ENCODE peak calls at places on chromosomes 13 and 19, in nine cellular contexts. M is GM23338; N is thyroid gland; S is CD4-positive, alpha-beta memory T cell; V is Caco-2; L is tibial nerve; Z is sigmoid colon; X is IMR-90; Q is thoracic aorta. K is an unnamed sample.
A peak's percentile ranks its signal among the peaks of the same experiment; 100 is the strongest.

GRCh38 chr19:40191836-40192646 is 815 bp downstream of the MAP3K10 start:
- DNase-seq in M (peak; percentile 85), N (peak; percentile 24), S (peak; percentile 4), V (no peak), L (no peak), Z (peak; percentile 70), X (peak; percentile 19), Q (no peak), K (no peak)

GRCh38 chr19:49933643-49934042 is 4.3 kb upstream of the NUP62 start:
- DNase-seq in M (no peak), N (no peak), S (no peak), V (no peak), L (no peak), Z (no peak), X (no peak), Q (no peak), K (no peak)

GRCh38 chr19:2720777-2721569 is at the start of gene DIRAS1:
- DNase-seq in M (peak; percentile 60), N (no peak), S (no peak), V (no peak), L (no peak), Z (peak; percentile 51), X (no peak), Q (no peak), K (no peak)

GRCh38 chr13:59846845-59847620 is 316.7 kb downstream of the DIAPH3 start:
- DNase-seq in M (peak; percentile 34), N (no peak), S (no peak), V (peak; percentile 43), L (no peak), Z (no peak), X (no peak), Q (no peak), K (no peak)

GRCh38 chr13:98189841-98190505 is 12.9 kb upstream of the RNF113B start:
- DNase-seq in M (no peak), N (peak; percentile 86), S (no peak), V (no peak), L (no peak), Z (no peak), X (no peak), Q (no peak), K (no peak)

GRCh38 chr19:45442927-45443461 is 19.3 kb upstream of the ERCC1 start:
- DNase-seq in M (peak; percentile 69), N (no peak), S (peak; percentile 51), V (peak; percentile 55), L (peak; percentile 66), Z (peak; percentile 80), X (peak; percentile 59), Q (no peak), K (peak; percentile 58)

GRCh38 chr19:435056-435706 is 25.7 kb downstream of the SHC2 start:
- DNase-seq in M (no peak), N (no peak), S (no peak), V (no peak), L (no peak), Z (no peak), X (no peak), Q (no peak), K (no peak)

GRCh38 chr13:105914637-105915036 is 620.8 kb downstream of the EFNB2 start:
- DNase-seq in M (no peak), N (no peak), S (no peak), V (no peak), L (no peak), Z (no peak), X (peak; percentile 95), Q (no peak), K (no peak)

GRCh38 chr13:32284927-32285632 is 30.1 kb downstream of the ZAR1L start:
- DNase-seq in M (no peak), N (peak; percentile 76), S (no peak), V (no peak), L (peak; percentile 43), Z (no peak), X (peak; percentile 82), Q (no peak), K (peak; percentile 37)

GRCh38 chr19:42412223-42412622 is 15.0 kb downstream of the LIPE start:
- DNase-seq in M (peak; percentile 48), N (no peak), S (no peak), V (no peak), L (no peak), Z (no peak), X (no peak), Q (no peak), K (no peak)

GRCh38 chr19:12668937-12669271 is 2.3 kb downstream of the WDR83 start:
- DNase-seq in M (peak; percentile 74), N (peak; percentile 56), S (peak; percentile 74), V (peak; percentile 71), L (peak; percentile 70), Z (peak; percentile 84), X (peak; percentile 65), Q (no peak), K (peak; percentile 46)

GRCh38 chr19:43674630-43674982 is 4.6 kb upstream of the PLAUR start:
- DNase-seq in M (no peak), N (no peak), S (no peak), V (no peak), L (no peak), Z (no peak), X (peak; percentile 49), Q (no peak), K (no peak)

GRCh38 chr13:102680842-102681725 is 13.8 kb downstream of the METTL21C start:
- DNase-seq in M (no peak), N (no peak), S (peak; percentile 36), V (no peak), L (no peak), Z (no peak), X (peak; percentile 30), Q (no peak), K (no peak)

GRCh38 chr19:10390652-10391286 is 10.4 kb upstream of the TYK2 start:
- DNase-seq in M (peak; percentile 92), N (peak; percentile 71), S (peak; percentile 61), V (peak; percentile 75), L (peak; percentile 85), Z (peak; percentile 83), X (peak; percentile 71), Q (no peak), K (peak; percentile 77)

GRCh38 chr13:102035969-102036368 is 365.9 kb downstream of the FGF14 start:
- DNase-seq in M (no peak), N (no peak), S (no peak), V (no peak), L (no peak), Z (no peak), X (no peak), Q (no peak), K (no peak)

GRCh38 chr19:58181902-58182576 is 822 bp upstream of the ZNF274 start:
- DNase-seq in M (peak; percentile 82), N (peak; percentile 49), S (peak; percentile 49), V (peak; percentile 69), L (peak; percentile 21), Z (no peak), X (no peak), Q (no peak), K (peak; percentile 30)

GRCh38 chr13:50731400-50731799 is 112.1 kb downstream of the DLEU7 start:
- DNase-seq in M (no peak), N (peak; percentile 17), S (no peak), V (no peak), L (no peak), Z (no peak), X (peak; percentile 54), Q (no peak), K (no peak)

GRCh38 chr19:11446652-11447301 is 11.3 kb downstream of the PRKCSH start:
- DNase-seq in M (peak; percentile 79), N (peak; percentile 42), S (peak; percentile 33), V (no peak), L (peak; percentile 49), Z (peak; percentile 78), X (no peak), Q (no peak), K (peak; percentile 61)
- H3K36me3 ChIP-seq in M (peaks cover 6% of the 10 kb centered on the region), N (peaks cover 73% of the 10 kb centered on the region), S (peaks cover 29% of the 10 kb centered on the region), V (peaks cover 2% of the 10 kb centered on the region), L (no peaks in the 10 kb centered on the region), Z (peaks cover 62% of the 10 kb centered on the region), X (peaks cover 59% of the 10 kb centered on the region), Q (peaks cover 49% of the 10 kb centered on the region), K (peaks cover 67% of the 10 kb centered on the region)

GRCh38 chr19:4015705-4016402 is 8.3 kb downstream of the PIAS4 start:
- DNase-seq in M (no peak), N (no peak), S (no peak), V (peak; percentile 53), L (no peak), Z (peak; percentile 82), X (no peak), Q (no peak), K (no peak)
- H3K4me3 ChIP-seq in M (no peak overlapping the region), N (no peak overlapping the region), S (no peak overlapping the region), V (no peak overlapping the region), L (peak overlapping the region; percentile 32), Z (peak overlapping the region; percentile 32), X (no peak overlapping the region), Q (peak overlapping the region; percentile 50), K (no peak overlapping the region)

DNA sequence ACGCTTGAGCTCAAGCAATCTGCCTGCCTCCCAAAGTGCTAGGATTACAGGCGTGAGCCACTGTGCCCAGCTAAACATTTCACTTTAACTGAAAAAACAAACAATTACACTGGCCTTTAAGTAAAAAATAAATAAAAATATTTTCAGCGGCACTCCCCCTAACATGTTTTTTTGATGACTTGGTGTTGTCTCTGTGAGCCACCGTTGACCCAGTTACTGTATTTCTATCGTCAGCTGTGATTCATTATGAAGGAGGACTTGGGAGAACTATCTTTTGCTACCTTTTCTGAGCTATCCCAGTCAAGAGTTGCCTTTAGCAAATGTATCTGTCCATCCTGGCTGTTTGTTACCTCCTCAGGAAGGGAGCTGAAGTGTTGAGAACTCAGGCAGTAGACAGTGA is 18.5 kb upstream of the C19orf33 start:
- DNase-seq in M (no peak), N (no peak), S (no peak), V (no peak), L (no peak), Z (no peak), X (peak; percentile 62), Q (no peak), K (no peak)
- H3K36me3 ChIP-seq in M (peaks cover 17% of the 10 kb centered on the region), N (peaks cover 15% of the 10 kb centered on the region), S (peaks cover 4% of the 10 kb centered on the region), V (peaks cover 10% of the 10 kb centered on the region), L (no peaks in the 10 kb centered on the region), Z (no peaks in the 10 kb centered on the region), X (no peaks in the 10 kb centered on the region), Q (peaks cover 43% of the 10 kb centered on the region), K (peaks cover 15% of the 10 kb centered on the region)

DNA sequence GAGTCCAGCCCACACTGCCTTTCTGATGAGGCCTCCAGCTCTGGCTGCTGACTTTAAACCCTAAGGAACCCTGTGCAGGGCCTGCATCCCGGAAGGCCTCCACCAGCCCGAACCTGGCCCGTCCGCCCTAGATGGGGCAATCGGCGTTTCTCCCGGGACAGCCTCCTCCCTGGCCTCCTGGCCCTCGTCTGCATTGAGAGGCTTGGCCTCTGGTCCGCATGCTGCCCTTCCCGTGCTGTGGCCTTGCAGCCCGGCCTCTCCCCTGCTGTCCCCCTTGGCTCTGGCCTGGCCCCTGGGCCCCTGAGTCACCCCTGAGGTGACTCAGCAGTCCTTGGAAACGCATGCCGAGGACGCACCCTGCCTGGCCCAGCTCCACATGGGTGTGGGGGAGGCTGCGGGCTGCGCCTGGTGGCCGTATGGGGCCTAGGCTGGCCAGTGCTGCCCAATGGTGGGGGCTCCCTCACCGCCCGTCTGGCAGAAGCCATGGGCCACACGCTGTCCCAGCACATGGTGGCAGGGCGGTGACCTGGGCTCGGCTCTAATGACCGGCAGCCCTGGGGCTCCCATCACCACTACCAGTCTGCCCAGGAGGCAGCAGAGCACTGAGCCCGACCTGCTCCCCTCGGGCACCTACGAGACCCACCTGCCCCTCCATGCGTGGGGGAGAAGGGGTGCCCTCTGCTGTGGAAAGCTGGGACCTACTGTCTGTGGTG is 25.7 kb downstream of the SH3GL1 start:
- DNase-seq in M (no peak), N (peak; percentile 80), S (no peak), V (peak; percentile 82), L (peak; percentile 58), Z (peak; percentile 93), X (peak; percentile 87), Q (peak; percentile 74), K (peak; percentile 81)
- H3K4me3 ChIP-seq in M (peak overlapping the region; percentile 35), N (no peak overlapping the region), S (no peak overlapping the region), V (no peak overlapping the region), L (no peak overlapping the region), Z (no peak overlapping the region), X (no peak overlapping the region), Q (peak overlapping the region; percentile 38), K (no peak overlapping the region)

K was measured in lung.